ENCODE peak calls at places on chromosomes 3 and 15, in five cellular contexts. N is A549, W is adrenal gland, Q is mesenchymal stem cell, I is colonic mucosa. J is an unnamed sample.

GRCh38 chr3:52220380-52221026 is 4.9 kb downstream of the TLR9 start:
- DNase-seq in I (peak), W (peak), N (peak), Q (peak), J (peak)

GRCh38 chr15:91627473-91628309 is 225.8 kb upstream of the SLCO3A1 start:
- DNase-seq in I (no peak), Q (no peak), N (no peak), W (peak), J (no peak)

GRCh38 chr15:101037090-101037830 is 118.1 kb downstream of the LRRK1 start:
- DNase-seq in Q (no peak), W (peak), N (no peak), I (peak), J (peak)

GRCh38 chr15:42650208-42651066 is 75.0 kb downstream of the STARD9 start:
- DNase-seq in N (peak), W (peak), Q (peak), I (peak), J (peak)

GRCh38 chr15:77714023-77714422 is 81.3 kb upstream of the LINGO1 start:
- DNase-seq in W (no peak), N (no peak), I (no peak), Q (no peak), J (no peak)

GRCh38 chr3:67940200-67940952 is 286.0 kb upstream of the SUCLG2 start:
- DNase-seq in W (peak), I (no peak), N (peak), Q (peak), J (no peak)

GRCh38 chr3:167861649-167862048 is 126.1 kb downstream of the SERPINI1 start:
- DNase-seq in W (no peak), N (peak), Q (peak), I (no peak), J (no peak)

GRCh38 chr15:38867556-38867955 is 302.9 kb upstream of the RASGRP1 start:
- DNase-seq in N (no peak), W (no peak), I (no peak), Q (peak), J (no peak)

GRCh38 chr15:62957130-62957529 is 85.4 kb upstream of the TPM1 start:
- DNase-seq in Q (peak), W (no peak), N (no peak), I (no peak), J (no peak)

GRCh38 chr15:78438595-78439285 is 724 bp downstream of the IREB2 start:
- DNase-seq in I (no peak), N (peak), Q (peak), W (peak), J (no peak)

GRCh38 chr3:36428444-36428843 is 48.1 kb downstream of the STAC start:
- DNase-seq in N (no peak), Q (no peak), W (no peak), I (no peak), J (no peak)

GRCh38 chr3:131502530-131503327 is at the start of gene MRPL3:
- DNase-seq in W (peak), N (peak), Q (peak), I (peak), J (peak)

GRCh38 chr3:30623375-30623774 is 17.0 kb downstream of the TGFBR2 start:
- DNase-seq in N (no peak), W (no peak), I (no peak), Q (no peak), J (no peak)

GRCh38 chr15:44593042-44593736 is 56.2 kb downstream of the EIF3J start:
- DNase-seq in W (no peak), I (no peak), N (peak), Q (peak), J (no peak)

GRCh38 chr3:187102073-187102634 is 37.1 kb downstream of the RPL39L start:
- DNase-seq in W (no peak), Q (no peak), N (no peak), I (no peak), J (no peak)

GRCh38 chr15:40771242-40771641 is 1.5 kb downstream of the C15orf62 start:
- DNase-seq in Q (no peak), W (no peak), N (no peak), I (no peak), J (no peak)

GRCh38 chr3:128726691-128727031 is 678 bp downstream of the RAB7A start:
- DNase-seq in Q (peak), W (peak), I (peak), N (peak), J (peak)

GRCh38 chr3:14353486-14353885 is 48.9 kb upstream of the SLC6A6 start:
- DNase-seq in Q (peak), N (no peak), I (no peak), W (no peak), J (no peak)

GRCh38 chr3:172102123-172102882 is 62.9 kb downstream of the FNDC3B start:
- DNase-seq in N (no peak), W (no peak), Q (no peak), I (peak), J (no peak)

GRCh38 chr15:98881526-98882517 is 125.8 kb downstream of the PGPEP1L start:
- DNase-seq in I (no peak), Q (peak), N (peak), W (no peak), J (no peak)

GRCh38 chr3:16789344-16790100 is 95.2 kb upstream of the PLCL2 start:
- DNase-seq in Q (no peak), I (no peak), W (no peak), N (no peak), J (no peak)

GRCh38 chr3:64048631-64049061 is 25.4 kb upstream of the PSMD6 start:
- DNase-seq in I (no peak), Q (no peak), W (no peak), N (no peak), J (no peak)

GRCh38 chr3:58334013-58334321 is 1.3 kb downstream of the PXK start:
- DNase-seq in W (no peak), Q (peak), I (no peak), N (no peak), J (no peak)

GRCh38 chr15:51830279-51830806 is 890 bp downstream of the TMOD3 start:
- DNase-seq in W (peak), N (no peak), Q (peak), I (no peak), J (peak)

GRCh38 chr15:64521726-64522164 is 61.4 kb downstream of the ZNF609 start:
- DNase-seq in N (peak), I (no peak), Q (peak), W (peak), J (peak)

GRCh38 chr3:75906555-75907112 is 121.3 kb upstream of the ZNF717 start:
- DNase-seq in I (no peak), Q (peak), W (peak), N (no peak), J (no peak)

GRCh38 chr15:72785452-72786243 is 2.1 kb upstream of the ADPGK start:
- DNase-seq in W (no peak), Q (peak), I (no peak), N (no peak), J (no peak)

GRCh38 chr3:25120666-25121065 is 307.4 kb upstream of the RARB start:
- DNase-seq in W (no peak), N (peak), I (peak), Q (no peak), J (no peak)

GRCh38 chr3:4580346-4581019 is 87.3 kb downstream of the ITPR1 start:
- DNase-seq in W (no peak), Q (no peak), I (no peak), N (no peak), J (no peak)

GRCh38 chr3:188759516-188760005 is 412.2 kb upstream of the TPRG1 start:
- DNase-seq in N (no peak), Q (no peak), W (no peak), I (no peak), J (no peak)

GRCh38 chr3:114504941-114505632 is 211.3 kb downstream of the TIGIT start:
- DNase-seq in I (no peak), N (no peak), Q (no peak), W (no peak), J (no peak)

GRCh38 chr3:52240059-52240885 is 1.3 kb upstream of the TWF2 start:
- DNase-seq in Q (peak), N (peak), W (peak), I (peak), J (no peak)

GRCh38 chr15:81000144-81000625 is 538 bp upstream of the TLNRD1 start:
- DNase-seq in W (no peak), I (peak), N (peak), Q (no peak), J (no peak)

GRCh38 chr3:15324335-15324734 is 8.1 kb downstream of the SH3BP5 start:
- DNase-seq in N (no peak), Q (no peak), I (no peak), W (peak), J (peak)

GRCh38 chr3:112200317-112200666 is 67.2 kb upstream of the GCSAM start:
- DNase-seq in Q (no peak), I (no peak), W (no peak), N (no peak), J (no peak)

GRCh38 chr3:112197131-112197530 is 64.1 kb upstream of the GCSAM start:
- DNase-seq in Q (no peak), W (no peak), N (no peak), I (no peak), J (no peak)

GRCh38 chr3:112199622-112200316 is 66.7 kb upstream of the GCSAM start:
- DNase-seq in W (no peak), N (peak), I (no peak), Q (no peak), J (no peak)
- H3K4me3 ChIP-seq in W (no peak), N (no peak), I (no peak), Q (no peak), J (no peak)

GRCh38 chr3:71543371-71544016 is 40.0 kb downstream of the FOXP1 start:
- DNase-seq in N (no peak), Q (no peak), I (no peak), W (no peak), J (no peak)
- H3K4me3 ChIP-seq in N (no peak), Q (peak), I (no peak), W (no peak), J (no peak)

GRCh38 chr3:120092444-120092843 is 1.8 kb downstream of the GSK3B start:
- DNase-seq in N (no peak), I (no peak), W (no peak), Q (no peak), J (no peak)
- H3K4me3 ChIP-seq in N (peak), I (peak), W (peak), Q (peak), J (peak)

DNA sequence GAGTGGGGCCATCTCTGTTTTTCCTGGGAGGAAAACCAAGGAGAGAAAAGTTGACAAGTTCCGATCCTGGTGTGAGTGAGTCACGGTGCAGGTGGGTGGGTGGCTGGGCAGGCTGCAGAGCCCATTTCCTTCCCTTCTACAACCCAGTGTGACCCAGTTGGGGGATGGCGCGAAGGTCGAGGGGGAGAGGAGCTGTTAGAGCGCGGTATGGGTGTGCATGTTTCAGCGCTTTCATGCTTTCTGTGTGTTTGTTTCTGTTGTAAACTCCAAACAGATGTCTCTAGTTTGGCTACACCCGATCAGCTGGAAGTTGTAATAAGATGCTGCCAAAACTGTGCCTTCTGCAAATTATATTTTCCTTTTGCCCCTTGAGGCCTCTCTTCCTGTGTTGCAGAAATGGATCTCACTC is 3.8 kb downstream of the FAM43A start:
- DNase-seq in Q (peak), W (no peak), N (no peak), I (no peak), J (peak)
- H3K4me3 ChIP-seq in Q (peak), W (no peak), N (no peak), I (no peak), J (no peak)

DNA sequence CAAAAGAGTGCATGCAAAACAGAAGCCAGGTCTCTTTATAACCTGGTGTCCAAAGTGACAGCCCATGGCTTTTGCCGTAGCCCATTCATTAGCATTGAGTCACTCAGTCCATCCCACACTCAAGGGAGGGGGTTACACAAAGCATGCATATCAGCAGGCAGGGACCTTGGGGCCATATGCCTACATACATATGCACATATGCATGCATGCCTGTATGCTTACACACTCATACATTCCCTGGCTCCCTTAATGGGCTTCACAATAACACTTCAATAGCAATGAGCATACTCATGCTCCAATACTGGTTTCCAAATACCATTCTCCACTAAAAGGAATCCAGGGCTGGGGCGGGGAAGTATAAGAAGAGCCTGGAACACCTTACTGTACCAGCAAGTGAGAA is 22.0 kb downstream of the TRPM1 start:
- DNase-seq in I (no peak), W (no peak), Q (peak), N (no peak), J (no peak)
- H3K4me3 ChIP-seq in I (no peak), W (no peak), Q (no peak), N (no peak), J (no peak)

J was measured in stomach.